ENCODE peak calls at places on chromosomes 16 and 17, in seven cellular contexts. X, E, Z, G, L, A and J are unnamed samples.

GRCh38 chr16:81040837-81041236 is 5.2 kb downstream of the ATMIN start:
- DNase-seq in Z (no peak), G (no peak), A (no peak), E (no peak), X (no peak), L (no peak), J (no peak)

GRCh38 chr16:49825006-49825405 is 30.9 kb downstream of the ZNF423 start:
- DNase-seq in E (no peak), G (no peak), A (no peak), L (no peak), Z (no peak), X (no peak), J (no peak)

GRCh38 chr17:859461-860195 is 77.5 kb downstream of the MRM3 start:
- DNase-seq in Z (peak), A (no peak), L (no peak), X (no peak), E (no peak), G (peak), J (no peak)

GRCh38 chr17:72697602-72698146 is 394.8 kb downstream of the SLC39A11 start:
- DNase-seq in E (no peak), G (no peak), L (peak), Z (peak), X (no peak), A (no peak), J (no peak)

GRCh38 chr16:84283314-84284167 is 11.1 kb upstream of the WFDC1 start:
- DNase-seq in L (peak), X (no peak), E (no peak), G (no peak), A (no peak), Z (no peak), J (no peak)

GRCh38 chr16:30533748-30534367 is 800 bp downstream of the ZNF747 start:
- DNase-seq in E (no peak), L (no peak), G (peak), A (no peak), Z (no peak), X (no peak), J (no peak)

GRCh38 chr17:73387746-73388577 is 76.2 kb upstream of the CDC42EP4 start:
- DNase-seq in E (no peak), G (peak), X (no peak), L (no peak), Z (no peak), A (no peak), J (no peak)

GRCh38 chr17:2292100-2292499 is 11.5 kb downstream of the SMG6 start:
- DNase-seq in E (no peak), X (no peak), G (peak), L (no peak), Z (peak), A (no peak), J (no peak)

GRCh38 chr16:3793161-3793576 is 75.8 kb upstream of the TRAP1 start:
- DNase-seq in Z (no peak), G (no peak), L (no peak), X (no peak), A (no peak), E (no peak), J (peak)

GRCh38 chr16:69057400-69058378 is 47.8 kb upstream of the HAS3 start:
- DNase-seq in E (no peak), L (peak), A (no peak), X (no peak), G (peak), Z (peak), J (no peak)

GRCh38 chr16:66487580-66488235 is 60.6 kb downstream of the BEAN1 start:
- DNase-seq in A (peak), Z (no peak), X (no peak), L (no peak), G (peak), E (no peak), J (no peak)

GRCh38 chr16:1420111-1420539 is 422 bp downstream of the UQCC4 start:
- DNase-seq in Z (no peak), X (no peak), E (no peak), L (no peak), G (peak), A (no peak), J (no peak)
- H3K27ac ChIP-seq in Z (peak), X (peak), E (peak), L (peak), G (peak), A (peak), J (peak)

DNA sequence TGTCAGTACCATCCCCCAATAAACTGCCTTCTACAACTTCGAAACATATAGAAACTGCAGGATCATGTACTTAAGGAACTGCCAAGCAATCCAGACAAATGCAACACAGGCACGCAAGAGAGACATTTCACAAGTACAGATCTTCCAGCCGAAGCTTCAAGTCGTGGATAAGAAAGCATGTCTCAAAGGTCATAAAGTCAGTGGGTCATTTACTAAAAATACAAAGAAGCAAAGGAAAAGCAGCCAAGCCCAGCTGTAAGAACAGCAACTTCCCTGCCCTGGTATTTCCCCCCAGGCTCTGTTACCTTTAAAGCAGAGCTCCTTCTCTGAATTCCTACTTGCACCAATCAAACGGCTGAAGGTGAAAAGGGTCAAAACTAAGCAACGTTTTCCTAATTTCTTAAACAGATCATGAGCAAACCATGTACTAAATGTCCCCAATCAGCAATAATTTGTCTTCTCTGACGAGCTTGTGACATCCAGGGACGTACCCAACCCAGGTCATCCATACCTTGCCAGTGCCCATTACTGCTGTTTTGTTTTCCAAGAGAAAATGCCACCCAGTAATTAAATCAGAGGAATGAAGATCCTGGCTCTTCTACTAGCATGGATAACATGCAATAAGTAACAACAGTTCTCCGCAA is 1.7 kb downstream of the AKTIP start:
- DNase-seq in G (no peak), X (no peak), L (no peak), A (peak), Z (no peak), E (no peak), J (no peak)
- H3K4me3 ChIP-seq in G (no peak), X (no peak), L (no peak), A (no peak), Z (no peak), E (no peak), J (peak)

DNA sequence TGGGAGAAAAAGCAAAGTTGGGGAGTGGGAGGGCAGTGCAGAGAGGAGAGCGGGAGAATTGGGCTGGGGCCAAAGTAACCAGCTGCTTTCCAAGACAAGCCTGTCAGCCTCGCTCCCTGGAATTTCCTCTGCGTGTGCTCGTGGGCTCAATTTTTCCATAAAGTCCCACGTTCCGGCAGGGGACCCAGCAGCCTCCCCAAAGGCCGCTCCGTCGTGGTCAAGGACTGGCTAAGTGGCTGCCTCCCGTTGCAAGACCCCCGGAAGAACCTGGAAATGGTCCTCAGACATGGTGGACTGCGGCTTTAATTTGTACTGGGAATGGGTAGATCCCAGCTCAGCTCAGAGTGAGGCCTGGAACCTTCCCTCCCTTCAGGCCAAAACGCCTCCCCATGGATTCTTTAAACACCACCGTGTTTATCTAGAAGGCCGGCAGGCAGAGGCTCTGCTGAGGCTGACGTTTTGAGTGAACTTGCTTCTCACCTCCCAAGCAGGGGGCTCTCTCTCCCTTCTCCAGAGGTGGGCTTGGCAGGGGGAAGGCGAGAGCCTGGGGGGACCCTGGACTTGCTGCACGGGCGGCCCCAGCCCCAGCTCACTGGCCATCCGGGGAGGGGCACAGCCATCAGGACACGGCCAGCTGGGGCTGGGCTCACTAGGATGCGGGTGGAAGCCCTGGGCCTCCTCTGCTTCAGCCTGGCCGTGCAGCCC is 190.0 kb downstream of the C16orf95 start:
- DNase-seq in A (no peak), X (no peak), E (no peak), L (peak), Z (peak), G (no peak), J (no peak)
- H3K27ac ChIP-seq in A (peak), X (peak), E (no peak), L (no peak), Z (peak), G (no peak), J (peak)

GRCh38 chr17:44095388-44095646 is 24.8 kb downstream of the G6PC3 start:
- DNase-seq in G (no peak), E (no peak), L (no peak), X (no peak), Z (no peak), A (no peak), J (no peak)
- H3K4me3 ChIP-seq in G (peak), E (no peak), L (no peak), X (no peak), Z (no peak), A (no peak), J (peak)

DNA sequence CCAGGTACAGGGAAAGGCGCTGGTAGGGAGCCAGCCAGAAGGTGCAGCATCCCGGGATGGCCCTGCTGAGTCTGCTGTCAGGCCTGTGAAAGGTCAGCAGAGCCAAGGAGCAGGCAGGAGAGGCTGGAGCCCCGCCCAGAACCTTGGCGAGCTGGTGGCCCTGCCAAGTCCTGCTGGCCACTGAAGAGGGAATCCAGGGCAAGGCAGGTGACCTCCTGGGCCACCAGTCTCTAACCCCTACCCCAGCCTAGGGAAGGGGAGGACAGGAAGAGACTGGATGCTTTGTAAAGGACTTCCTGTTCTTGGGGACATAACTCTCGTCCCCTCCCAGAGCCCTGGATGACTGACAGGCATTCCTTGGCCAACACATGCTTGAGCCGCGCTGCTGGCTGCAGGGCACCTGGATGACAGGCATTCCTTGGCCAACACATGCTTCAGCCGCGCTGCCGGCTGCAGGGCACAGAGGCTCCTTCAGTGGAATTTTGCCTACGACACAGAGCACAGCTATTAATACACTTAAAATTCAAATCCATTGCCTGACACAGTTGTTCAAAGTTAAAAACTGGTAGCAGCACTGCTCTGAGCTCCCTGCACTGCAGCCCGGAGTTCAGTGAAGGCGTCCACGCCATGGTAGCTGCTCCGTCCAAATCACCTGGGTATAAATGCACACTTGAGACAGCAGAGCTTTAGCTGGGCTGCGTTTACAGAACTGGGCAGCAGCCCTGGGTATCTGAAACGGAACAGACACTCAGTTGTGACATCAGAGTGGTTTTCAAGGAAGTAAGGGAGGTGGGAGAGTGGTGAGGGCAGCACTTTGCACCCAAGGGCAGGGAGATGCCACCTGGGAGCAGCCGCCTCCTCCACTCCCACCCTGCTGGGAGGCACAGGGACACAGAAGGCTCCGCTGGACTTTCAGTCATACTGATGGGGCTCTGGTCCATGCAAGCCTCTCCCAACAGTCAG is 2.0 kb upstream of the BRICD5 start:
- DNase-seq in L (peak), A (no peak), E (no peak), X (no peak), G (no peak), Z (no peak), J (no peak)
- H3K27ac ChIP-seq in L (peak), A (no peak), E (peak), X (no peak), G (no peak), Z (no peak), J (peak)

GRCh38 chr17:49708515-49709161 is 874 bp upstream of the SLC35B1 start:
- DNase-seq in E (no peak), Z (no peak), A (no peak), X (no peak), G (peak), L (no peak), J (no peak)

GRCh38 chr17:49703557-49704277 is 4.0 kb downstream of the SLC35B1 start:
- DNase-seq in E (peak), Z (peak), L (peak), G (peak), A (no peak), X (no peak), J (no peak)

GRCh38 chr17:49705254-49705653 is 2.5 kb downstream of the SLC35B1 start:
- DNase-seq in G (no peak), X (no peak), E (no peak), L (no peak), A (no peak), Z (no peak), J (no peak)

GRCh38 chr17:49707608-49708514 is at the start of gene SLC35B1:
- DNase-seq in X (peak), L (peak), A (peak), Z (peak), G (peak), E (peak), J (peak)

DNA sequence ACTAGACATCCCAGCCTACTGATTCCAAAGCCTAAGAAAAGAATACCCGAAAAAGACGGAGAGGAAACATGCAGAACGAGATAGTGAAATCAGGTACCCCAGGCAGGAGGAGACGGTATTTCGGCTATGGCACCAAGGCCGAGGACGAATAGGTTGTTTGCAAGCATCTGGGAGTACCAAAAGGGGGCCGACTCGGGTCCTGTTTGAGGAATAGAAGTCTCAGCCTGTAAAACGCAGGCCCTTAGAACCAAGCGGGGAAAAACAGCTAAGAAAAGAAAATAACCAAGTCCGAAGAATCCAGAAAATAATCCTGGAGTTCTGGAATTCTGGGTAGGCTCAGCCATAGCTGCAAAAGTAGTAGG is 537 bp downstream of the SLC35B1 start:
- DNase-seq in X (no peak), Z (no peak), L (no peak), E (no peak), A (no peak), G (peak), J (no peak)
- H3K4me3 ChIP-seq in X (peak), Z (peak), L (peak), E (peak), A (peak), G (peak), J (peak)

GRCh38 chr16:56355786-56356275 is 69.5 kb downstream of the AMFR start:
- DNase-seq in G (no peak), X (no peak), A (peak), L (peak), Z (no peak), E (peak), J (no peak)
- H3K27ac ChIP-seq in G (peak), X (no peak), A (peak), L (no peak), Z (peak), E (peak), J (no peak)